ENCODE peak calls at places on chromosome 13, in eight cellular contexts. R, A, Q, J, S, I, U and K are unnamed samples.

GRCh38 chr13:51107996-51108395 is 3.1 kb downstream of the C13orf42 start:
- DNase-seq in R (no peak), A (no peak), Q (no peak), J (no peak), S (no peak), I (no peak), U (no peak), K (no peak)

GRCh38 chr13:59861676-59862075 is 302.1 kb downstream of the DIAPH3 start:
- DNase-seq in R (no peak), A (no peak), Q (no peak), J (no peak), S (no peak), I (no peak), U (no peak), K (no peak)

GRCh38 chr13:45765464-45765863 is 63.3 kb downstream of the CBY2 start:
- DNase-seq in R (peak; percentile 11), A (no peak), Q (no peak), J (no peak), S (no peak), I (no peak), U (no peak), K (no peak)

GRCh38 chr13:109704771-109705628 is 81.4 kb downstream of the IRS2 start:
- DNase-seq in R (no peak), A (peak; percentile 59), Q (peak; percentile 54), J (no peak), S (no peak), I (no peak), U (no peak), K (no peak)

GRCh38 chr13:98322091-98322718 is 145.1 kb upstream of the RNF113B start:
- DNase-seq in R (no peak), A (no peak), Q (no peak), J (no peak), S (no peak), I (no peak), U (no peak), K (no peak)

GRCh38 chr13:44229371-44230030 is 144.1 kb upstream of the SERP2 start:
- DNase-seq in R (no peak), A (no peak), Q (no peak), J (no peak), S (no peak), I (no peak), U (no peak), K (no peak)

GRCh38 chr13:64417609-64418008 is 2812.5 kb downstream of the PCDH9 start:
- DNase-seq in R (no peak), A (no peak), Q (no peak), J (no peak), S (no peak), I (no peak), U (no peak), K (no peak)

GRCh38 chr13:43472980-43473379 is 313.8 kb downstream of the ENOX1 start:
- DNase-seq in R (no peak), A (no peak), Q (no peak), J (no peak), S (no peak), I (no peak), U (no peak), K (no peak)

GRCh38 chr13:41065098-41065497 is 3.8 kb downstream of the WBP4 start:
- DNase-seq in R (peak; percentile 92), A (no peak), Q (peak; percentile 81), J (no peak), S (no peak), I (peak; percentile 57), U (no peak), K (no peak)

GRCh38 chr13:27001705-27002104 is 169.9 kb downstream of the USP12 start:
- DNase-seq in R (no peak), A (peak; percentile 10), Q (no peak), J (no peak), S (no peak), I (no peak), U (no peak), K (no peak)

GRCh38 chr13:61187471-61187870 is 228.2 kb downstream of the PCDH20 start:
- DNase-seq in R (no peak), A (no peak), Q (no peak), J (no peak), S (no peak), I (no peak), U (no peak), K (no peak)

GRCh38 chr13:39417131-39417530 is 185.9 kb downstream of the LHFPL6 start:
- DNase-seq in R (no peak), A (no peak), Q (no peak), J (no peak), S (peak; percentile 4), I (no peak), U (no peak), K (no peak)

GRCh38 chr13:76758257-76758656 is 127.9 kb downstream of the KCTD12 start:
- DNase-seq in R (no peak), A (no peak), Q (no peak), J (no peak), S (no peak), I (no peak), U (no peak), K (no peak)

GRCh38 chr13:32045963-32046785 is 14.6 kb downstream of the FRY start:
- DNase-seq in R (peak; percentile 56), A (no peak), Q (peak; percentile 26), J (no peak), S (no peak), I (peak; percentile 22), U (no peak), K (peak; percentile 18)

GRCh38 chr13:109297628-109298027 is 488.8 kb downstream of the IRS2 start:
- DNase-seq in R (peak; percentile 90), A (no peak), Q (no peak), J (no peak), S (no peak), I (peak; percentile 72), U (no peak), K (no peak)

GRCh38 chr13:20980420-20980819 is 77.9 kb upstream of the XPO4 start:
- DNase-seq in R (no peak), A (no peak), Q (no peak), J (no peak), S (no peak), I (no peak), U (no peak), K (no peak)